ENCODE peak calls at places on chromosomes 11 and 22, in nine cellular contexts. V, I, N, U, K, F, Q, T and D are unnamed samples.

GRCh38 chr11:129375731-129376657 is at the start of gene BARX2:
- DNase-seq in V (peak), I (peak), N (peak), U (peak), K (no peak), F (peak), Q (no peak), T (no peak), D (peak)

GRCh38 chr11:95066721-95067041 is at the start of gene SRSF8:
- DNase-seq in V (no peak), I (no peak), N (no peak), U (no peak), K (no peak), F (no peak), Q (no peak), T (no peak), D (no peak)

GRCh38 chr11:68750197-68750987 is 928 bp downstream of the TESMIN start:
- DNase-seq in V (no peak), I (peak), N (peak), U (peak), K (no peak), F (no peak), Q (no peak), T (no peak), D (no peak)

GRCh38 chr11:113613619-113614018 is 92.5 kb downstream of the TMPRSS5 start:
- DNase-seq in V (no peak), I (no peak), N (no peak), U (no peak), K (no peak), F (no peak), Q (no peak), T (no peak), D (no peak)

GRCh38 chr11:114049050-114049449 is 10.5 kb upstream of the ZBTB16 start:
- DNase-seq in V (no peak), I (no peak), N (no peak), U (no peak), K (no peak), F (no peak), Q (no peak), T (no peak), D (no peak)

GRCh38 chr22:36577019-36577418 is 48.1 kb upstream of the EIF3D start:
- DNase-seq in V (no peak), I (no peak), N (no peak), U (no peak), K (no peak), F (peak), Q (peak), T (peak), D (no peak)

GRCh38 chr22:39478461-39478860 is 21.6 kb downstream of the MGAT3 start:
- DNase-seq in V (no peak), I (no peak), N (peak), U (no peak), K (no peak), F (no peak), Q (peak), T (no peak), D (no peak)

GRCh38 chr11:74179234-74180126 is 8.4 kb downstream of the PPME1 start:
- DNase-seq in V (no peak), I (no peak), N (peak), U (no peak), K (no peak), F (peak), Q (peak), T (no peak), D (no peak)